ENCODE peak calls at places on chromosomes 4 and X, in eight cellular contexts. F, S, I, C, O, R, G and W are unnamed samples.
A peak's percentile ranks its signal among the peaks of the same experiment; 100 is the strongest.

GRCh38 chrX:100880368-100880767 is 6.2 kb upstream of the NOX1 start:
- DNase-seq in I (no peak), S (no peak), G (peak; percentile 9), F (no peak), O (no peak), C (no peak), R (no peak), W (no peak)

GRCh38 chr4:146846882-146847281 is 98.8 kb downstream of the TTC29 start:
- DNase-seq in S (no peak), F (no peak), R (no peak), I (no peak), O (no peak), C (no peak), G (no peak), W (no peak)

GRCh38 chr4:74449571-74450297 is 4.8 kb downstream of the AREG start:
- DNase-seq in S (no peak), I (no peak), O (no peak), F (no peak), R (no peak), C (no peak), G (peak; percentile 64), W (no peak)

GRCh38 chr4:173167793-173168395 is 717 bp upstream of the GALNT7 start:
- DNase-seq in C (peak; percentile 70), R (no peak), S (peak; percentile 66), G (peak; percentile 48), I (peak; percentile 52), F (peak; percentile 80), O (peak; percentile 11), W (no peak)

GRCh38 chr4:161291222-161291621 is 872.6 kb downstream of the FSTL5 start:
- DNase-seq in F (no peak), R (no peak), O (no peak), S (no peak), I (no peak), G (no peak), C (no peak), W (no peak)

GRCh38 chrX:30992381-30992904 is 79.4 kb downstream of the FTHL17 start:
- DNase-seq in O (no peak), R (no peak), C (no peak), G (no peak), F (no peak), I (no peak), S (no peak), W (no peak)

GRCh38 chrX:40468033-40468979 is 112.5 kb upstream of the ATP6AP2 start:
- DNase-seq in G (peak; percentile 35), R (no peak), C (peak; percentile 66), I (peak; percentile 47), O (peak; percentile 8), F (peak; percentile 81), S (peak; percentile 76), W (no peak)

GRCh38 chrX:10618911-10619310 is 1.5 kb downstream of the MID1 start:
- DNase-seq in O (no peak), I (no peak), F (no peak), S (no peak), R (no peak), G (peak; percentile 30), C (no peak), W (no peak)

GRCh38 chr4:103756736-103757135 is 37.0 kb upstream of the TACR3 start:
- DNase-seq in O (no peak), C (no peak), I (no peak), R (no peak), G (no peak), F (no peak), S (no peak), W (no peak)

GRCh38 chr4:71322425-71322824 is 16.4 kb upstream of the SLC4A4 start:
- DNase-seq in I (no peak), S (no peak), G (no peak), R (no peak), F (no peak), O (no peak), C (no peak), W (no peak)

GRCh38 chr4:184746532-184746870 is 12.6 kb upstream of the CENPU start:
- DNase-seq in R (no peak), C (no peak), F (peak; percentile 56), I (no peak), S (no peak), G (peak; percentile 82), O (no peak), W (no peak)

GRCh38 chrX:64204252-64204651 is 1.3 kb downstream of the AMER1 start:
- DNase-seq in C (no peak), G (no peak), I (no peak), S (peak; percentile 27), F (peak; percentile 55), O (no peak), R (no peak), W (no peak)

GRCh38 chrX:133745361-133745760 is 240.0 kb downstream of the GPC3 start:
- DNase-seq in I (no peak), R (no peak), F (no peak), S (no peak), O (peak; percentile 17), C (no peak), G (no peak), W (no peak)

GRCh38 chrX:135213200-135213844 is 38.5 kb upstream of the ETDA start:
- DNase-seq in O (no peak), S (no peak), F (no peak), G (no peak), R (no peak), I (no peak), C (no peak), W (no peak)

GRCh38 chr4:86549163-86549788 is 44.8 kb upstream of the PTPN13 start:
- DNase-seq in O (no peak), F (no peak), C (no peak), I (no peak), R (no peak), S (no peak), G (peak; percentile 67), W (no peak)

GRCh38 chr4:67928547-67928946 is 34.7 kb downstream of the TMPRSS11A start:
- DNase-seq in R (no peak), S (no peak), I (peak; percentile 7), O (no peak), G (peak; percentile 33), C (no peak), F (peak; percentile 53), W (no peak)

GRCh38 chrX:11296051-11296450 is 2.8 kb downstream of the AMELX start:
- DNase-seq in C (no peak), F (no peak), S (no peak), I (no peak), R (no peak), O (no peak), G (no peak), W (no peak)

GRCh38 chrX:39974228-39974627 is 123.5 kb downstream of the BCOR start:
- DNase-seq in R (no peak), O (no peak), S (peak; percentile 49), I (no peak), C (peak; percentile 35), F (peak; percentile 79), G (no peak), W (no peak)

GRCh38 chrX:43882294-43882681 is at the start of gene MAOB:
- DNase-seq in S (peak; percentile 45), R (no peak), F (peak; percentile 63), I (no peak), O (no peak), G (no peak), C (peak; percentile 28), W (no peak)

DNA sequence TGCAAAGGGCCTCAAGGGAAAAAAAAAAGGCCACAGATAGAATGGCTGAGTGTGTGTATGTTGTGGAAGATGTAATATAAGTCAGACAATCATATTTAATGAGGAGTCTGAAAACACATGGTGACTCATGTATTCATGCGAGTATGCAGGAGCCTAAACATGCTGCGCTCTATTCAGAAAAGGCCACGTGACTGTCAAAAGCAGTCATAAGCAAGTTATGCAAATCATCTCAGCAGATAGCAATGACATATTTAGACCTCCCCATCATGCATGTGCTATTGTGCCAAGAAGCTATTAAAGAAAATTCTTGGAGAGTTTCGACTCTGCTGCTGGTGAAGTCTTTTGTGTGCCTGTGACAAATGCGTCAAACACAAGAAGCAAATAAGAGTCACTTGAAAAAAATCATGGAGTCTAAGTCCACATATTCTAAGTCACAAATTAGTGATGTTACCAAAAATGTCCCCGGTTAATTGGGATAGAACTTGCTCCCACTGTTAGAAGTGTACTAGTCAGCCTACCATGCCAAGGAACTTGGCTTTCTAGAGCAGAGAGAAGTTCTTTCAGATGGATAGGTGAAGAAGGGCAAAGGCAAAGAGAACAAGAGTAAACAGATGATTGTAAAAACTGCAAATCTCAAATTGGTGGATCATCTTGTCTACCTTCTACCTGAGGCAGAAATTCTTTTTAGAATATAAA is 5.0 kb downstream of the LNX1 start:
- DNase-seq in G (peak; percentile 71), C (no peak), O (no peak), I (no peak), F (no peak), S (no peak), R (no peak), W (no peak)
- H3K27ac ChIP-seq in G (no peak overlapping the region), C (no peak overlapping the region), O (no peak overlapping the region), I (no peak overlapping the region), F (no peak overlapping the region), S (no peak overlapping the region), R (no peak overlapping the region), W (no peak overlapping the region)

GRCh38 chr4:19947349-19947748 is 304.4 kb upstream of the SLIT2 start:
- DNase-seq in I (no peak), C (no peak), R (no peak), F (no peak), G (peak; percentile 10), S (no peak), O (no peak), W (no peak)

GRCh38 chr4:19944251-19944650 is 307.5 kb upstream of the SLIT2 start:
- DNase-seq in R (no peak), S (no peak), C (no peak), G (peak; percentile 16), F (no peak), I (no peak), O (no peak), W (no peak)

GRCh38 chr4:19945501-19945900 is 306.2 kb upstream of the SLIT2 start:
- DNase-seq in C (no peak), O (no peak), R (no peak), I (no peak), S (no peak), G (peak; percentile 4), F (no peak), W (no peak)

GRCh38 chr4:19944806-19945205 is 306.9 kb upstream of the SLIT2 start:
- DNase-seq in I (no peak), O (no peak), S (no peak), G (no peak), F (peak; percentile 70), C (no peak), R (no peak), W (no peak)

GRCh38 chr4:19945979-19946380 is 305.7 kb upstream of the SLIT2 start:
- DNase-seq in C (no peak), F (no peak), R (no peak), S (no peak), I (peak; percentile 32), O (no peak), G (peak; percentile 87), W (no peak)
- H3K9me3 ChIP-seq in C (no peaks in the 10 kb centered on the region), F (no peaks in the 10 kb centered on the region), R (no peaks in the 10 kb centered on the region), S (no peaks in the 10 kb centered on the region), I (no peaks in the 10 kb centered on the region), O (no peaks in the 10 kb centered on the region), G (no peaks in the 10 kb centered on the region), W (no peaks in the 10 kb centered on the region)

GRCh38 chrX:115940348-115940747 is 230.2 kb upstream of the AGTR2 start:
- DNase-seq in R (no peak), S (no peak), G (no peak), F (no peak), I (no peak), C (peak; percentile 63), O (no peak), W (no peak)
- TF ChIP-seq CTCF in R (no peak), S (peak; percentile 26), G (no peak), F (no peak), I (no peak), C (peak; percentile 28), O (no peak), W (no peak)

GRCh38 chr4:52407545-52407944 is 251.6 kb downstream of the USP46 start:
- DNase-seq in S (no peak), R (no peak), C (no peak), O (no peak), G (peak; percentile 73), F (peak; percentile 69), I (peak; percentile 29), W (no peak)
- H3K27ac ChIP-seq in S (no peak overlapping the region), R (no peak overlapping the region), C (no peak overlapping the region), O (no peak overlapping the region), G (no peak overlapping the region), F (no peak overlapping the region), I (no peak overlapping the region), W (no peak overlapping the region)